ENCODE peak calls at places on chromosomes 7 and 10, in seven cellular contexts. C is esophagus squamous epithelium, A is GM12865, D is HTR-8/SVneo, Z is Calu3, X is uterus, M is fibroblast of mammary gland. F is an unnamed sample.

GRCh38 chr7:139731802-139732470 is 45.9 kb downstream of the HIPK2 start:
- DNase-seq in A (no peak), X (peak; percentile 83), M (peak; percentile 97), Z (peak; percentile 87), D (peak; percentile 60), C (peak; percentile 14), F (no peak)

GRCh38 chr10:125414998-125415397 is 254.6 kb upstream of the CTBP2 start:
- DNase-seq in A (no peak), X (no peak), C (no peak), M (no peak), Z (no peak), D (no peak), F (no peak)

GRCh38 chr10:133307776-133308430 is 769 bp downstream of the TUBGCP2 start:
- DNase-seq in A (peak; percentile 86), X (peak; percentile 57), D (peak; percentile 52), M (peak; percentile 58), Z (peak; percentile 85), C (peak; percentile 30), F (peak; percentile 91)

GRCh38 chr7:81789406-81790139 is 19.7 kb upstream of the HGF start:
- DNase-seq in M (no peak), X (no peak), C (no peak), Z (no peak), A (no peak), D (no peak), F (no peak)

GRCh38 chr7:47228386-47229014 is 353.4 kb downstream of the TNS3 start:
- DNase-seq in Z (peak; percentile 35), X (no peak), M (no peak), A (peak; percentile 19), C (no peak), D (no peak), F (no peak)

GRCh38 chr10:49465717-49466116 is 69.8 kb upstream of the DRGX start:
- DNase-seq in X (no peak), M (no peak), A (no peak), C (no peak), D (no peak), Z (no peak), F (no peak)

GRCh38 chr7:90832726-90833125 is 236.6 kb downstream of the CDK14 start:
- DNase-seq in X (no peak), C (no peak), A (no peak), D (no peak), M (no peak), Z (no peak), F (no peak)

GRCh38 chr7:122219253-122219865 is 75.3 kb upstream of the AASS start:
- DNase-seq in M (peak; percentile 33), D (no peak), A (peak; percentile 19), X (no peak), Z (peak; percentile 10), C (no peak), F (no peak)

GRCh38 chr7:92708105-92709042 is 118.2 kb upstream of the FAM133B start:
- DNase-seq in C (no peak), X (no peak), A (no peak), M (no peak), Z (no peak), D (no peak), F (no peak)

GRCh38 chr7:84368122-84368521 is 173.5 kb upstream of the SEMA3A start:
- DNase-seq in Z (no peak), X (no peak), M (no peak), D (no peak), A (no peak), C (no peak), F (no peak)

GRCh38 chr10:86291616-86292340 is 74.8 kb downstream of the GRID1 start:
- DNase-seq in D (no peak), X (peak; percentile 6), Z (no peak), C (no peak), A (no peak), M (no peak), F (no peak)

GRCh38 chr10:31937371-31937770 is 8.7 kb upstream of the ARHGAP12 start:
- DNase-seq in D (no peak), Z (no peak), M (peak; percentile 17), A (no peak), X (no peak), C (no peak), F (no peak)

GRCh38 chr7:106167439-106168136 is 55.5 kb upstream of the SYPL1 start:
- DNase-seq in Z (no peak), M (peak; percentile 36), A (no peak), D (no peak), C (no peak), X (no peak), F (no peak)

GRCh38 chr7:147197006-147197405 is 1080.4 kb downstream of the CNTNAP2 start:
- DNase-seq in C (no peak), M (no peak), X (no peak), A (peak; percentile 1), Z (no peak), D (no peak), F (no peak)

GRCh38 chr7:108246227-108246837 is 116.2 kb upstream of the LAMB4 start:
- DNase-seq in X (no peak), D (peak; percentile 5), C (no peak), M (peak; percentile 98), Z (peak; percentile 37), A (peak; percentile 27), F (peak; percentile 76)

GRCh38 chr10:42937649-42938180 is 139.2 kb upstream of the RET start:
- DNase-seq in Z (no peak), C (no peak), X (no peak), A (no peak), M (no peak), D (no peak), F (no peak)

F was measured in erythroblast.